ENCODE peak calls at places on chromosomes 16 and 17, in seven cellular contexts. One of them, this sample, is unnamed.

GRCh38 chr16:9441021-9441420 is 349.6 kb downstream of the HAPSTR1 start:
- DNase-seq in left cardiac atrium: no peak
- DNase-seq in stimulated activated CD8-positive, alpha-beta memory T cell treated with anti-CD3 and anti-CD28 coated beads, Interleukin-7, amount 100 ng/mL, for 24 hours: no peak
- DNase-seq in cardiac muscle cell: no peak
- DNase-seq in HCT116: no peak
- DNase-seq in natural killer cell treated with Interleukin-12 subunit alpha and Interleukin-12 subunit beta and Interleukin-15 and Interleukin-18, amount 100 ng/mL, for 72 hours: no peak
- DNase-seq in ecto neural progenitor cell: no peak
- DNase-seq in this sample: no peak

GRCh38 chr17:34756670-34757021 is 177.3 kb downstream of the TMEM132E start:
- DNase-seq in left cardiac atrium: no peak
- DNase-seq in stimulated activated CD8-positive, alpha-beta memory T cell treated with anti-CD3 and anti-CD28 coated beads, Interleukin-7, amount 100 ng/mL, for 24 hours: no peak
- DNase-seq in cardiac muscle cell: no peak
- DNase-seq in HCT116: no peak
- DNase-seq in natural killer cell treated with Interleukin-12 subunit alpha and Interleukin-12 subunit beta and Interleukin-15 and Interleukin-18, amount 100 ng/mL, for 72 hours: no peak
- DNase-seq in ecto neural progenitor cell: peak
- DNase-seq in this sample: no peak

GRCh38 chr17:4440690-4441686 is 7.2 kb downstream of the SPNS3 start:
- DNase-seq in left cardiac atrium: no peak
- DNase-seq in stimulated activated CD8-positive, alpha-beta memory T cell treated with anti-CD3 and anti-CD28 coated beads, Interleukin-7, amount 100 ng/mL, for 24 hours: no peak
- DNase-seq in cardiac muscle cell: no peak
- DNase-seq in HCT116: no peak
- DNase-seq in natural killer cell treated with Interleukin-12 subunit alpha and Interleukin-12 subunit beta and Interleukin-15 and Interleukin-18, amount 100 ng/mL, for 72 hours: no peak
- DNase-seq in ecto neural progenitor cell: no peak
- DNase-seq in this sample: no peak

GRCh38 chr17:75975757-75976174 is 3.2 kb downstream of the ACOX1 start:
- DNase-seq in left cardiac atrium: no peak
- DNase-seq in stimulated activated CD8-positive, alpha-beta memory T cell treated with anti-CD3 and anti-CD28 coated beads, Interleukin-7, amount 100 ng/mL, for 24 hours: no peak
- DNase-seq in cardiac muscle cell: no peak
- DNase-seq in HCT116: no peak
- DNase-seq in natural killer cell treated with Interleukin-12 subunit alpha and Interleukin-12 subunit beta and Interleukin-15 and Interleukin-18, amount 100 ng/mL, for 72 hours: no peak
- DNase-seq in ecto neural progenitor cell: no peak
- DNase-seq in this sample: no peak

GRCh38 chr17:29386760-29387159 is 3.4 kb upstream of the TAOK1 start:
- DNase-seq in left cardiac atrium: no peak
- DNase-seq in stimulated activated CD8-positive, alpha-beta memory T cell treated with anti-CD3 and anti-CD28 coated beads, Interleukin-7, amount 100 ng/mL, for 24 hours: no peak
- DNase-seq in cardiac muscle cell: no peak
- DNase-seq in HCT116: no peak
- DNase-seq in natural killer cell treated with Interleukin-12 subunit alpha and Interleukin-12 subunit beta and Interleukin-15 and Interleukin-18, amount 100 ng/mL, for 72 hours: no peak
- DNase-seq in ecto neural progenitor cell: no peak
- DNase-seq in this sample: no peak

GRCh38 chr17:3678095-3678820 is 9.6 kb downstream of the EMC6 start:
- DNase-seq in left cardiac atrium: no peak
- DNase-seq in stimulated activated CD8-positive, alpha-beta memory T cell treated with anti-CD3 and anti-CD28 coated beads, Interleukin-7, amount 100 ng/mL, for 24 hours: no peak
- DNase-seq in cardiac muscle cell: no peak
- DNase-seq in HCT116: no peak
- DNase-seq in natural killer cell treated with Interleukin-12 subunit alpha and Interleukin-12 subunit beta and Interleukin-15 and Interleukin-18, amount 100 ng/mL, for 72 hours: no peak
- DNase-seq in ecto neural progenitor cell: no peak
- DNase-seq in this sample: no peak

GRCh38 chr16:79172306-79172705 is 428.2 kb downstream of the MAF start:
- DNase-seq in left cardiac atrium: no peak
- DNase-seq in stimulated activated CD8-positive, alpha-beta memory T cell treated with anti-CD3 and anti-CD28 coated beads, Interleukin-7, amount 100 ng/mL, for 24 hours: no peak
- DNase-seq in cardiac muscle cell: peak
- DNase-seq in HCT116: no peak
- DNase-seq in natural killer cell treated with Interleukin-12 subunit alpha and Interleukin-12 subunit beta and Interleukin-15 and Interleukin-18, amount 100 ng/mL, for 72 hours: no peak
- DNase-seq in ecto neural progenitor cell: no peak
- DNase-seq in this sample: no peak

GRCh38 chr16:89159174-89159849 is 12.2 kb upstream of the CDH15 start:
- DNase-seq in left cardiac atrium: no peak
- DNase-seq in stimulated activated CD8-positive, alpha-beta memory T cell treated with anti-CD3 and anti-CD28 coated beads, Interleukin-7, amount 100 ng/mL, for 24 hours: no peak
- DNase-seq in cardiac muscle cell: no peak
- DNase-seq in HCT116: no peak
- DNase-seq in natural killer cell treated with Interleukin-12 subunit alpha and Interleukin-12 subunit beta and Interleukin-15 and Interleukin-18, amount 100 ng/mL, for 72 hours: no peak
- DNase-seq in ecto neural progenitor cell: no peak
- DNase-seq in this sample: no peak

GRCh38 chr17:36825113-36825955 is 111.9 kb upstream of the LHX1 start:
- DNase-seq in left cardiac atrium: no peak
- DNase-seq in stimulated activated CD8-positive, alpha-beta memory T cell treated with anti-CD3 and anti-CD28 coated beads, Interleukin-7, amount 100 ng/mL, for 24 hours: no peak
- DNase-seq in cardiac muscle cell: no peak
- DNase-seq in HCT116: no peak
- DNase-seq in natural killer cell treated with Interleukin-12 subunit alpha and Interleukin-12 subunit beta and Interleukin-15 and Interleukin-18, amount 100 ng/mL, for 72 hours: no peak
- DNase-seq in ecto neural progenitor cell: no peak
- DNase-seq in this sample: no peak

This sample was measured in Kasumi-1.